ENCODE peak calls at places on chromosome 14, in six cellular contexts. V is H4; U is activated naive CD4-positive, alpha-beta T cell treated with anti-CD3 and anti-CD28 coated beads for 36 hours; M is stimulated activated CD4-positive, alpha-beta T cell treated with anti-CD3 and anti-CD28 coated beads, Interleukin-2, amount 100 ng/mL, for 48 hours; B is mammary epithelial cell; H is activated T-cell treated with anti-CD3 and anti-CD28 coated beads for 1 hour. F is an unnamed sample.

GRCh38 chr14:103290494-103290893 is 43.5 kb upstream of the EIF5 start:
- DNase-seq in U (no peak), V (no peak), B (no peak), M (no peak), H (no peak), F (no peak)

GRCh38 chr14:57833304-57833703 is 32.6 kb downstream of the SLC35F4 start:
- DNase-seq in U (no peak), M (no peak), B (peak; percentile 97), V (peak; percentile 46), H (no peak), F (peak; percentile 41)

GRCh38 chr14:68440776-68441175 is 352.1 kb downstream of the ZFP36L1 start:
- DNase-seq in H (no peak), U (no peak), B (no peak), V (no peak), M (no peak), F (no peak)

GRCh38 chr14:84806627-84807026 is 723.3 kb upstream of the FLRT2 start:
- DNase-seq in V (no peak), B (peak; percentile 51), H (no peak), U (no peak), M (no peak), F (no peak)

GRCh38 chr14:105315211-105315721 is 718 bp downstream of the PACS2 start:
- DNase-seq in M (no peak), V (no peak), B (peak; percentile 52), H (peak; percentile 47), U (peak; percentile 64), F (peak; percentile 66)

GRCh38 chr14:80784824-80785223 is 156.7 kb downstream of the CEP128 start:
- DNase-seq in B (no peak), U (no peak), V (no peak), H (no peak), M (no peak), F (no peak)

GRCh38 chr14:51652168-51653095 is 722 bp downstream of the FRMD6 start:
- DNase-seq in U (peak; percentile 38), M (no peak), B (no peak), V (no peak), H (peak; percentile 16), F (peak; percentile 39)

GRCh38 chr14:59931237-59931636 is 11.3 kb downstream of the LRRC9 start:
- DNase-seq in H (no peak), U (no peak), B (no peak), V (no peak), M (no peak), F (no peak)

GRCh38 chr14:39673141-39674133 is 241.2 kb upstream of the FBXO33 start:
- DNase-seq in M (no peak), H (no peak), V (no peak), B (no peak), U (no peak), F (no peak)

GRCh38 chr14:69548566-69548965 is 26.1 kb downstream of the CCDC177 start:
- DNase-seq in V (no peak), B (no peak), U (no peak), H (no peak), M (no peak), F (no peak)

GRCh38 chr14:31025335-31026075 is at the start of gene AP4S1:
- DNase-seq in H (peak; percentile 34), V (no peak), M (peak; percentile 40), U (peak; percentile 54), B (peak; percentile 20), F (peak; percentile 15)

GRCh38 chr14:84065811-84066210 is 1464.1 kb upstream of the FLRT2 start:
- DNase-seq in B (no peak), M (no peak), V (no peak), U (no peak), H (no peak), F (no peak)

GRCh38 chr14:81231540-81231939 is 10.8 kb upstream of the GTF2A1 start:
- DNase-seq in H (no peak), V (no peak), M (no peak), U (no peak), B (no peak), F (no peak)

GRCh38 chr14:104243200-104243599 is 104.8 kb downstream of the KIF26A start:
- DNase-seq in H (no peak), M (no peak), V (no peak), U (no peak), B (no peak), F (no peak)

GRCh38 chr14:96255501-96256366 is at the start of gene BDKRB1:
- DNase-seq in H (no peak), B (peak; percentile 56), U (no peak), M (no peak), V (no peak), F (no peak)

F was measured in SW480.